ENCODE peak calls at places on chromosomes 4 and X, in four cellular contexts. One of them, this sample, is unnamed.

GRCh38 chrX:54473993-54474859 is 21.8 kb downstream of the FGD1 start:
- DNase-seq in HS-27A: no peak
- DNase-seq in right lobe of liver: no peak
- DNase-seq in myocyte: no peak
- DNase-seq in this sample: no peak

GRCh38 chrX:68332156-68332823 is 101.0 kb downstream of the OPHN1 start:
- DNase-seq in myocyte: peak
- DNase-seq in HS-27A: no peak
- DNase-seq in right lobe of liver: no peak
- DNase-seq in this sample: no peak

GRCh38 chr4:146643812-146644401 is 5.2 kb downstream of the POU4F2 start:
- DNase-seq in myocyte: peak
- DNase-seq in HS-27A: no peak
- DNase-seq in right lobe of liver: no peak
- DNase-seq in this sample: no peak

GRCh38 chrX:21738145-21738949 is 19.6 kb downstream of the SMPX start:
- DNase-seq in HS-27A: no peak
- DNase-seq in right lobe of liver: no peak
- DNase-seq in myocyte: peak
- DNase-seq in this sample: no peak

GRCh38 chr4:84808332-84808731 is 158.2 kb downstream of the WDFY3 start:
- DNase-seq in myocyte: no peak
- DNase-seq in HS-27A: no peak
- DNase-seq in right lobe of liver: no peak
- DNase-seq in this sample: no peak

GRCh38 chr4:17561195-17561909 is 15.6 kb upstream of the LAP3 start:
- DNase-seq in myocyte: peak
- DNase-seq in right lobe of liver: no peak
- DNase-seq in HS-27A: no peak
- DNase-seq in this sample: no peak

GRCh38 chr4:166165829-166166420 is 292.9 kb downstream of the TLL1 start:
- DNase-seq in HS-27A: peak
- DNase-seq in myocyte: peak
- DNase-seq in right lobe of liver: no peak
- DNase-seq in this sample: no peak

GRCh38 chrX:47222776-47223350 is 4.4 kb downstream of the CDK16 start:
- DNase-seq in HS-27A: no peak
- DNase-seq in myocyte: no peak
- DNase-seq in right lobe of liver: no peak
- DNase-seq in this sample: no peak

GRCh38 chr4:71907782-71908181 is 123.9 kb upstream of the GC start:
- DNase-seq in HS-27A: no peak
- DNase-seq in myocyte: no peak
- DNase-seq in right lobe of liver: no peak
- DNase-seq in this sample: peak

GRCh38 chr4:10117424-10118354 is 1.1 kb upstream of the WDR1 start:
- DNase-seq in right lobe of liver: no peak
- DNase-seq in myocyte: no peak
- DNase-seq in HS-27A: no peak
- DNase-seq in this sample: peak

GRCh38 chr4:103773691-103774231 is 54.0 kb upstream of the TACR3 start:
- DNase-seq in myocyte: no peak
- DNase-seq in HS-27A: no peak
- DNase-seq in right lobe of liver: no peak
- DNase-seq in this sample: no peak

GRCh38 chrX:107537815-107538214 is 88.4 kb downstream of the FRMPD3 start:
- DNase-seq in right lobe of liver: no peak
- DNase-seq in HS-27A: no peak
- DNase-seq in myocyte: peak
- DNase-seq in this sample: no peak

GRCh38 chrX:104750146-104750699 is 184.2 kb downstream of the IL1RAPL2 start:
- DNase-seq in right lobe of liver: no peak
- DNase-seq in myocyte: peak
- DNase-seq in HS-27A: no peak
- DNase-seq in this sample: no peak

GRCh38 chr4:47741200-47741599 is 96.7 kb downstream of the CORIN start:
- DNase-seq in right lobe of liver: no peak
- DNase-seq in HS-27A: no peak
- DNase-seq in myocyte: peak
- DNase-seq in this sample: no peak

This sample was measured in transverse colon.